ENCODE peak calls at places on chromosomes 2 and 18, in six cellular contexts. A is adrenal gland, M is spleen, X is body of pancreas, L is ovary, J is right lobe of liver. G is an unnamed sample.
A peak's percentile ranks its signal among the peaks of the same experiment; 100 is the strongest.

GRCh38 chr18:9949315-9949714 is 35.5 kb downstream of the VAPA start:
- DNase-seq in M (no peak), L (no peak), X (no peak), J (no peak), A (no peak), G (no peak)

GRCh38 chr2:220753486-220753885 is 818.6 kb downstream of the EPHA4 start:
- DNase-seq in A (no peak), M (no peak), J (no peak), L (no peak), X (no peak), G (no peak)

GRCh38 chr2:136057023-136057801 is 60.7 kb downstream of the CXCR4 start:
- DNase-seq in L (no peak), A (no peak), J (no peak), X (no peak), M (no peak), G (no peak)

GRCh38 chr2:105834931-105835330 is 90.2 kb downstream of the NCK2 start:
- DNase-seq in J (no peak), M (no peak), A (no peak), X (no peak), L (no peak), G (no peak)

GRCh38 chr2:68193774-68194372 is 36.2 kb downstream of the PNO1 start:
- DNase-seq in J (no peak), X (no peak), M (no peak), A (no peak), L (no peak), G (no peak)

GRCh38 chr2:69345434-69345833 is 41.6 kb downstream of the GFPT1 start:
- DNase-seq in J (no peak), L (no peak), M (no peak), A (no peak), X (no peak), G (no peak)

GRCh38 chr2:189601043-189601442 is 20.5 kb upstream of the SLC40A1 start:
- DNase-seq in J (no peak), A (no peak), M (no peak), X (no peak), L (no peak), G (no peak)

GRCh38 chr2:100703213-100703612 is 116.7 kb upstream of the NPAS2 start:
- DNase-seq in X (no peak), A (no peak), M (no peak), L (no peak), J (no peak), G (peak; percentile 77)

GRCh38 chr2:31239842-31240198 is 5.9 kb downstream of the EHD3 start:
- DNase-seq in X (peak; percentile 25), M (no peak), A (peak; percentile 27), L (no peak), J (no peak), G (peak; percentile 43)

GRCh38 chr18:62485684-62486083 is 37.1 kb upstream of the ZCCHC2 start:
- DNase-seq in L (no peak), X (no peak), A (peak; percentile 68), M (no peak), J (no peak), G (peak; percentile 23)

GRCh38 chr2:119230630-119231185 is 7.1 kb downstream of the STEAP3 start:
- DNase-seq in A (no peak), X (no peak), L (no peak), M (no peak), J (no peak), G (no peak)

GRCh38 chr2:223469270-223470057 is 132.7 kb downstream of the SCG2 start:
- DNase-seq in J (no peak), A (peak; percentile 14), X (peak; percentile 30), L (no peak), M (no peak), G (peak; percentile 67)

GRCh38 chr18:22346342-22346967 is 71.3 kb downstream of the CTAGE1 start:
- DNase-seq in M (no peak), J (peak; percentile 68), L (peak; percentile 82), A (peak; percentile 79), X (peak; percentile 64), G (peak; percentile 71)

GRCh38 chr18:22345733-22346132 is 72.0 kb downstream of the CTAGE1 start:
- DNase-seq in L (no peak), M (no peak), A (peak; percentile 84), J (no peak), X (no peak), G (no peak)

GRCh38 chr18:22348521-22349316 is 69.0 kb downstream of the CTAGE1 start:
- DNase-seq in A (peak; percentile 75), M (peak; percentile 81), J (peak; percentile 88), L (peak; percentile 80), X (peak; percentile 69), G (peak; percentile 78)

GRCh38 chr18:22347624-22348511 is 69.8 kb downstream of the CTAGE1 start:
- DNase-seq in L (peak; percentile 53), M (no peak), J (peak; percentile 61), X (peak; percentile 26), A (peak; percentile 55), G (peak; percentile 48)

DNA sequence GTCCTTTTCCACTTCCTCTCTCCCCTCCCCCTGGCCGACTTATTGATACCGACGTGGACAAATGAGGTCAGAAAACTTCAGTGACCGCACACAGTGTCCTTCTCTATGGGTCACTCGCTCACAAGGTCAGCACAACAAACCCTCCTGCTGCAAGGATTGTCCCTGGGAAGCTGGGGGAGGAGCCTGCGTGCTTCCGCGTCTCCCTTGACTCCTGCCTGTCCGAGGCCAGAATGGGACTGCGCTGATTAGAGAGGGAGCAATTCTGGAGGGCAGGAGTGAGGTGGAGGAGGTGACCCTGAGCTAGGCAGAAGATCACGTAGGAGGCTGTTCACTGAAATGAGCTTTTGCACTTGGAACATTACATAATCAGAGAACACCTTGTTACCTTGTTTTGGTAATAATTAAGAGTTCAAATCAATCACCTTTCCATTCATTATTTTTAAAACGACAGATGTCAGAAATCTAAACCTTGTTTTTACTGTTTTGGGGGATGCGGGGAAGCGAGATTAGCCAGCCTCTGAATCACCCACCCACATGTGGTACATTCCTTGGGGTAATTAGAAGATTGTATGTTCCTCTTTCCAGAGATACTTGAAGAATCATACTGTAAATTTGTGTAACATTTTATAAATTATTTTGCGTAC is 70.6 kb downstream of the CTAGE1 start:
- DNase-seq in L (peak; percentile 88), J (peak; percentile 96), A (peak; percentile 93), M (peak; percentile 88), X (peak; percentile 78), G (peak; percentile 81)
- TF ChIP-seq POLR2A in L (peak; percentile 51), J (peak; percentile 73), A (peak; percentile 69), M (no peak), X (no peak), G (peak; percentile 24)

GRCh38 chr18:58870621-58871020 is 5.9 kb downstream of the ZNF532 start:
- DNase-seq in X (no peak), L (no peak), A (no peak), J (no peak), M (no peak), G (no peak)
- H3K4me1 ChIP-seq in X (no peaks in the 10 kb centered on the region), L (peaks cover 17% of the 10 kb centered on the region), A (no peaks in the 10 kb centered on the region), J (no peaks in the 10 kb centered on the region), M (peaks cover 5% of the 10 kb centered on the region), G (no peaks in the 10 kb centered on the region)

GRCh38 chr2:174247474-174248186 is 702 bp downstream of the OLA1 start:
- DNase-seq in J (no peak), L (no peak), X (peak; percentile 60), M (no peak), A (no peak), G (peak; percentile 28)

GRCh38 chr2:174248187-174248997 is at the start of gene OLA1:
- DNase-seq in J (peak; percentile 97), M (peak; percentile 99), L (peak; percentile 91), X (peak; percentile 96), A (peak; percentile 97), G (peak; percentile 88)

GRCh38 chr2:174245065-174245464 is 3.3 kb downstream of the OLA1 start:
- DNase-seq in M (no peak), A (no peak), X (no peak), L (no peak), J (no peak), G (no peak)

GRCh38 chr2:174246944-174247381 is 1.4 kb downstream of the OLA1 start:
- DNase-seq in J (no peak), L (no peak), X (peak; percentile 6), A (no peak), M (no peak), G (no peak)

DNA sequence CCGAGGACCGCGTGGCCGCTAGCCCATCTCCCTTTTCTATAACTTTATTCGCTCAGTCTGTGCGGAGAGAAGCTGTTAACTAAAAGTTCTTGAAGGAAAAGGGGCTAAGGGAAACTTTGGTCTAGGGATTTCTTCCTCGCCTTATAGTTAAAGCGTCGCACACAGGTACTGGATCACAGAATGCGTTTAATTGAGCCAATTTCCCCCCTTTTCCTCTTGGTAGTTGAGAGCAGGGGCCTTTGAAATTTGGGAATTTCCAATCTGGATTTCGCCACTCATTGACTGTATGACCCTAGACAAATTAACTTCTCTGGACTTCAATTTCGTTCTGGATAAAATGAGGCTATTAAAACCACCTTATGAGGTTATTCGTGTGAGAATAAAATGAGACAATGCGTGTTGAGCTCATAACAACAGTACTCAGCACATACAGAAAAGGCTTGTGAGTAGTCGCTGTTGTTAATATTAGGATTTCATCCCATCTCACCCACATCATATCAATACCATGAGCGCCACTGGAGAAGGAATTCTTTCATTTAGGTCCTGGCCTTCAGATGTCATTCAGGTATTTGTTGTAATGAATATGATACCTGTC is 763 bp upstream of the OLA1 start:
- DNase-seq in X (no peak), M (no peak), L (no peak), A (no peak), J (no peak), G (no peak)
- TF ChIP-seq CTCF in X (no peak), M (no peak), L (no peak), A (no peak), J (no peak), G (no peak)

DNA sequence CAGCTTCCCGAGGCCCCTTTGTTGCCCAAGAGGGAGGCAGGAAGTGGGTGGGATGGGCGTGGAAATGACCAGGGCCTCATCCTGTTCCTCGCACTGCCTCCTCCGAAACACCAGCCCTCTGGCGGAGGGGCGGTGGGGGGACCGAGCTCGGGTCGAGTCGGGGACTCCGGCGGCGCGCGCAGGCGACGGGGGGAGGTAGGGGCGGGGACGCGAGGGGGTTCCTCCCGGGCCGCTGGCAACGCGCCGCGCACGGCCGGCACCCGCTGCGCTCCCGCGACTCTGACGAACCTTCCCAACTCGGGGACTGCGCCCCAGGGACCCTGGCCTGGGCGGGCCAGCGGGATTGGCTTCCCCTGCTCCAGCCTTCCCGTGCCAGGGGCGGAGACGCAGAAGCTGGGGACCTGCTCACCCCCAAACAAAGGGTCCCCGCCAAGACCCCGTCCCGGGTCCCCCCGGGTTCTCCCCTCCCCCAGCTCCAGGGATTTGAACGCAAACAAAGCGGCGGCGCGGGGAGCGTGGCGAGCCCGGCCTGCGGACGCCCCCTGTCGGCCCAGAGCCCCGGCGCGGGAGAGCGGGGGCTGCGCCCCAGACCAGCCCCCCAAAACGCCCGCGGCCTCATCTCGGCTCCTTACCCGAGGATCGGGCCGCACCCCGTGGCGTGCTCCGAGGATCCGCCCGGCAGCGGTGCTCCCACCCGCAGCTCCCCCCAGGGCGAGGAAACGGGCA is 1.2 kb downstream of the SEMA4C start:
- DNase-seq in M (peak; percentile 92), L (peak; percentile 90), A (peak; percentile 91), J (peak; percentile 90), X (peak; percentile 86), G (peak; percentile 91)
- TF ChIP-seq POLR2A in M (no peak), L (peak; percentile 17), A (peak; percentile 20), J (peak; percentile 81), X (peak; percentile 10), G (peak; percentile 8)

G was measured in uterus.